ENCODE peak calls at places on chromosomes 12 and 14, in five cellular contexts. D, B, W, Z and P are unnamed samples.

GRCh38 chr14:101509730-101510371 is 51.4 kb upstream of the DIO3 start:
- DNase-seq in D (no peak), B (no peak), W (no peak), Z (no peak), P (no peak)

GRCh38 chr12:107512391-107512790 is 173.2 kb upstream of the PWP1 start:
- DNase-seq in D (no peak), B (no peak), W (no peak), Z (peak), P (no peak)

GRCh38 chr14:21860172-21860571 is 186.6 kb upstream of the OR4E1 start:
- DNase-seq in D (peak), B (no peak), W (peak), Z (peak), P (no peak)

GRCh38 chr14:100675664-100676063 is 51.0 kb upstream of the DLK1 start:
- DNase-seq in D (no peak), B (no peak), W (no peak), Z (no peak), P (peak)

GRCh38 chr12:125861299-125862281 is 796.4 kb downstream of the AACS start:
- DNase-seq in D (no peak), B (no peak), W (no peak), Z (no peak), P (no peak)

GRCh38 chr12:83343767-83344166 is 657.1 kb downstream of the TMTC2 start:
- DNase-seq in D (no peak), B (no peak), W (no peak), Z (no peak), P (no peak)

GRCh38 chr14:76034566-76034965 is 49.0 kb downstream of the IFT43 start:
- DNase-seq in D (no peak), B (no peak), W (no peak), Z (no peak), P (no peak)

GRCh38 chr14:81529391-81529790 is 4.3 kb downstream of the SEL1L start:
- DNase-seq in D (no peak), B (no peak), W (no peak), Z (peak), P (peak)

GRCh38 chr12:82721726-82722125 is 35.0 kb downstream of the TMTC2 start:
- DNase-seq in D (no peak), B (no peak), W (no peak), Z (no peak), P (no peak)

GRCh38 chr12:108852674-108853073 is 4.7 kb downstream of the SSH1 start:
- DNase-seq in D (no peak), B (no peak), W (no peak), Z (peak), P (no peak)